ENCODE peak calls at places on chromosomes 6 and 20, in five cellular contexts. J is upper lobe of right lung, D is left kidney, V is stromal cell of bone marrow, O is NB4. Q is an unnamed sample.

GRCh38 chr6:123091091-123091895 is 95.3 kb downstream of the CLVS2 start:
- DNase-seq in O (no peak), V (no peak), J (no peak), D (no peak), Q (no peak)

GRCh38 chr20:47278907-47279348 is 77.6 kb downstream of the ZMYND8 start:
- DNase-seq in J (no peak), O (no peak), V (no peak), D (no peak), Q (no peak)

GRCh38 chr6:2848851-2849250 is 7.2 kb upstream of the SERPINB1 start:
- DNase-seq in D (no peak), O (no peak), J (no peak), V (no peak), Q (no peak)

GRCh38 chr6:107968081-107968480 is 10.1 kb upstream of the SEC63 start:
- DNase-seq in V (no peak), D (no peak), J (no peak), O (no peak), Q (no peak)

GRCh38 chr20:61233590-61233989 is 18.5 kb upstream of the CDH4 start:
- DNase-seq in D (no peak), J (no peak), O (no peak), V (no peak), Q (no peak)

GRCh38 chr20:4006640-4007039 is 8.7 kb downstream of the RNF24 start:
- DNase-seq in V (no peak), O (no peak), D (no peak), J (no peak), Q (no peak)

GRCh38 chr20:43438578-43439316 is 18.9 kb upstream of the SRSF6 start:
- DNase-seq in J (no peak), D (no peak), V (no peak), O (no peak), Q (no peak)

GRCh38 chr6:81816387-81816786 is 63.9 kb upstream of the TENT5A start:
- DNase-seq in J (no peak), V (no peak), D (peak), O (no peak), Q (no peak)

GRCh38 chr6:161152904-161153662 is 120.8 kb downstream of the AGPAT4 start:
- DNase-seq in O (peak), V (no peak), J (no peak), D (no peak), Q (no peak)

GRCh38 chr6:35955970-35956369 is 35.1 kb upstream of the SRPK1 start:
- DNase-seq in D (no peak), J (no peak), O (peak), V (no peak), Q (no peak)

GRCh38 chr20:50980851-50981713 is 22.5 kb downstream of the MOCS3 start:
- DNase-seq in J (no peak), V (peak), O (peak), D (peak), Q (no peak)

GRCh38 chr20:25356294-25356933 is 34.2 kb downstream of the ABHD12 start:
- DNase-seq in J (no peak), D (no peak), O (no peak), V (no peak), Q (no peak)

GRCh38 chr6:166616261-166617226 is 10.5 kb downstream of the RPS6KA2 start:
- DNase-seq in V (no peak), O (no peak), D (peak), J (no peak), Q (no peak)

GRCh38 chr6:112400282-112400681 is 53.2 kb downstream of the RFPL4B start:
- DNase-seq in D (no peak), O (no peak), V (no peak), J (no peak), Q (no peak)

GRCh38 chr20:24462461-24463010 is 6.9 kb upstream of the SYNDIG1 start:
- DNase-seq in V (no peak), J (no peak), D (no peak), O (no peak), Q (no peak)

GRCh38 chr6:122476131-122476530 is 4.5 kb upstream of the SERINC1 start:
- DNase-seq in D (peak), J (no peak), O (peak), V (peak), Q (no peak)

GRCh38 chr6:143390278-143390677 is 60.2 kb downstream of the ADAT2 start:
- DNase-seq in D (no peak), V (no peak), J (no peak), O (no peak), Q (no peak)